ENCODE peak calls at places on chromosomes 6 and 20, in ten cellular contexts. F is GM23248; R is left ventricle myocardium inferior; T is HT1080; J is activated T-helper 1 cell treated with anti-CD3 and anti-CD28 coated beads, Interleukin-12 subunit alpha, Interleukin-12 subunit beta, Interleukin-2, Interleukin-4 antibody, amounts not matched to agents 30 ng/mL and 10 ng/mL and 1 ng/mL, durations not matched to agents 14 hours and 24 hours and 36 hours; V is activated gamma-delta T cell treated with Interleukin-2 at 50 U/mL for 16 hours; K is H9; W is activated CD4-positive, alpha-beta memory T cell treated with anti-CD3 and anti-CD28 coated beads, Interleukin-2, amount 10 ng/mL, durations not matched to agents 7 days and 5 days; N is NCI-H1092 treated with DMSO at 0.1 percent for 48 hours; L is stimulated activated CD8-positive, alpha-beta memory T cell treated with anti-CD3 and anti-CD28 coated beads, Interleukin-12 subunit alpha, Interleukin-12 subunit beta, amount 100 ng/mL, for 1 hour. Z is an unnamed sample.

GRCh38 chr20:25543068-25543467 is 42.3 kb downstream of the NINL start:
- DNase-seq in K (no peak), R (no peak), V (no peak), J (no peak), W (no peak), T (peak), N (no peak), L (no peak), F (peak), Z (no peak)

GRCh38 chr6:83853968-83854501 is 875 bp downstream of the RIPPLY2 start:
- DNase-seq in L (no peak), W (no peak), R (no peak), N (peak), T (no peak), F (no peak), V (no peak), K (peak), J (no peak), Z (peak)

GRCh38 chr6:4774715-4775590 is 1.3 kb upstream of the CDYL start:
- DNase-seq in J (no peak), V (peak), L (no peak), W (peak), T (no peak), F (peak), K (peak), R (peak), N (no peak), Z (peak)

GRCh38 chr6:106927531-106928398 is 46.8 kb downstream of the CD24 start:
- DNase-seq in V (no peak), R (peak), W (peak), N (no peak), J (no peak), T (no peak), F (peak), L (no peak), K (peak), Z (peak)

GRCh38 chr20:62739581-62740285 is 31.1 kb downstream of the NTSR1 start:
- DNase-seq in K (no peak), N (no peak), V (peak), W (peak), R (peak), F (peak), J (no peak), L (no peak), T (peak), Z (no peak)

GRCh38 chr6:134667106-134667505 is 282.8 kb downstream of the ALDH8A1 start:
- DNase-seq in F (no peak), W (no peak), L (no peak), V (no peak), R (no peak), N (no peak), J (no peak), K (no peak), T (no peak), Z (no peak)

GRCh38 chr6:144149894-144150672 is at the start of gene STX11:
- DNase-seq in T (peak), F (peak), R (peak), W (peak), N (no peak), V (peak), K (peak), J (peak), L (peak), Z (peak)

GRCh38 chr6:150026976-150027805 is 1.9 kb upstream of the RAET1L start:
- DNase-seq in L (no peak), J (no peak), N (no peak), F (no peak), V (no peak), R (no peak), K (no peak), T (no peak), W (no peak), Z (no peak)

GRCh38 chr6:169416249-169416648 is 162.6 kb upstream of the THBS2 start:
- DNase-seq in N (no peak), L (no peak), K (no peak), J (no peak), F (no peak), W (no peak), T (no peak), R (no peak), V (no peak), Z (no peak)

GRCh38 chr20:38007526-38007925 is 25.7 kb downstream of the TTI1 start:
- DNase-seq in L (no peak), F (no peak), J (no peak), N (no peak), V (no peak), R (no peak), W (no peak), T (no peak), K (no peak), Z (no peak)

GRCh38 chr20:6287471-6287870 is 164.6 kb upstream of the FERMT1 start:
- DNase-seq in W (no peak), T (no peak), R (no peak), L (no peak), J (no peak), K (no peak), F (no peak), V (no peak), N (no peak), Z (no peak)

GRCh38 chr20:23205656-23206055 is 119.5 kb upstream of the CD93 start:
- DNase-seq in K (peak), W (no peak), V (no peak), J (no peak), L (no peak), F (peak), R (peak), T (no peak), N (peak), Z (no peak)

GRCh38 chr20:60306516-60306915 is 348.3 kb downstream of the CDH26 start:
- DNase-seq in N (no peak), W (no peak), V (no peak), F (no peak), L (no peak), J (no peak), T (no peak), R (no peak), K (no peak), Z (no peak)

GRCh38 chr6:44303842-44304241 is 9.3 kb downstream of the AARS2 start:
- DNase-seq in J (no peak), V (no peak), T (no peak), W (no peak), R (no peak), L (no peak), K (no peak), F (no peak), N (no peak), Z (no peak)

GRCh38 chr6:112899541-112899940 is 552.4 kb downstream of the RFPL4B start:
- DNase-seq in J (no peak), V (no peak), R (no peak), T (no peak), L (no peak), K (no peak), W (no peak), F (no peak), N (no peak), Z (no peak)